ENCODE peak calls at places on chromosomes 6 and 20, in five cellular contexts. One of them, this sample, is unnamed.

GRCh38 chr6:43807228-43808061 is 37.4 kb downstream of the VEGFA start:
- DNase-seq in AG04450: no peak
- DNase-seq in cardiac muscle cell: no peak
- DNase-seq in mesendoderm: no peak
- DNase-seq in body of pancreas: peak; percentile 72
- DNase-seq in this sample: peak; percentile 71

GRCh38 chr20:39195495-39196129 is 233.5 kb downstream of the DHX35 start:
- DNase-seq in AG04450: no peak
- DNase-seq in cardiac muscle cell: peak; percentile 43
- DNase-seq in mesendoderm: peak; percentile 33
- DNase-seq in body of pancreas: no peak
- DNase-seq in this sample: no peak

GRCh38 chr6:106800379-106800778 is 171.0 kb downstream of the QRSL1 start:
- DNase-seq in AG04450: no peak
- DNase-seq in cardiac muscle cell: no peak
- DNase-seq in mesendoderm: no peak
- DNase-seq in body of pancreas: no peak
- DNase-seq in this sample: no peak

GRCh38 chr20:41142914-41143313 is 5.6 kb downstream of the PLCG1 start:
- DNase-seq in AG04450: no peak
- DNase-seq in cardiac muscle cell: no peak
- DNase-seq in mesendoderm: no peak
- DNase-seq in body of pancreas: no peak
- DNase-seq in this sample: peak; percentile 38

GRCh38 chr6:131042664-131043063 is 20.4 kb downstream of the EPB41L2 start:
- DNase-seq in AG04450: no peak
- DNase-seq in cardiac muscle cell: no peak
- DNase-seq in mesendoderm: no peak
- DNase-seq in body of pancreas: no peak
- DNase-seq in this sample: no peak

GRCh38 chr6:20702366-20702765 is 168.1 kb downstream of the CDKAL1 start:
- DNase-seq in AG04450: no peak
- DNase-seq in cardiac muscle cell: no peak
- DNase-seq in mesendoderm: no peak
- DNase-seq in body of pancreas: no peak
- DNase-seq in this sample: peak; percentile 24

GRCh38 chr6:47698342-47698787 is at the start of gene ADGRF4:
- DNase-seq in AG04450: no peak
- DNase-seq in cardiac muscle cell: no peak
- DNase-seq in mesendoderm: no peak
- DNase-seq in body of pancreas: no peak
- DNase-seq in this sample: no peak

GRCh38 chr6:5279891-5280338 is 18.6 kb downstream of the FARS2 start:
- DNase-seq in AG04450: no peak
- DNase-seq in cardiac muscle cell: no peak
- DNase-seq in mesendoderm: no peak
- DNase-seq in body of pancreas: no peak
- DNase-seq in this sample: no peak

GRCh38 chr20:18983796-18984195 is 170.2 kb downstream of the SCP2D1 start:
- DNase-seq in AG04450: no peak
- DNase-seq in cardiac muscle cell: no peak
- DNase-seq in mesendoderm: no peak
- DNase-seq in body of pancreas: peak; percentile 73
- DNase-seq in this sample: no peak

GRCh38 chr6:79423216-79423615 is 114.0 kb downstream of the LCA5 start:
- DNase-seq in AG04450: no peak
- DNase-seq in cardiac muscle cell: no peak
- DNase-seq in mesendoderm: no peak
- DNase-seq in body of pancreas: no peak
- DNase-seq in this sample: no peak

GRCh38 chr20:59456342-59457132 is 147.8 kb upstream of the PHACTR3 start:
- DNase-seq in AG04450: no peak
- DNase-seq in cardiac muscle cell: no peak
- DNase-seq in mesendoderm: no peak
- DNase-seq in body of pancreas: no peak
- DNase-seq in this sample: no peak

DNA sequence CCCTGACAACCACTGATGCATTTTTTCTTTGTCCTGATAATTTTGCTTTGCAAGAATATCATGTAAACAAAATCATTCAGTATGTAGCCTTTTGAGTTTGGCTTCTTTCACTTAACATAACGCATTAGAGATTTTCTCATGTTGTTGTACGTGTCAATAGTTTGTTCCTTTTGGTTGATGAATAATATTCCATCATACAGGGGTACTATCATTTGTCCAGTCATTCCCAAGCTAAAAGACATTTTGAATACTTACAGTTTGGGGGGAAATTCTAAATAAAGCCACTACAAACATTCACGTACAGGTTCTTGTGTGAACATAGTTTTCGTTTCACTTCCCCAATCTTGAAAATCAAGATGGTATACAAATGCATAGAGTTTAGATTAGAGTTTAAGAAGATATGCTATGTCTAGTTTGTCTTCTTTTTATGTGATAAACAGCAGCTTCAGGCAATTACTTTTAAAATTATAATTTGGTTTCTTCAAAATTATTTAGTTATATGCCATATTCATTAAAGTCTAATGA is 5.2 kb downstream of the HAO1 start:
- DNase-seq in AG04450: no peak
- DNase-seq in cardiac muscle cell: no peak
- DNase-seq in mesendoderm: no peak
- DNase-seq in body of pancreas: no peak
- DNase-seq in this sample: no peak
- H3K4me3 ChIP-seq in AG04450: no peak overlapping the region
- H3K4me3 ChIP-seq in cardiac muscle cell: no peak overlapping the region
- H3K4me3 ChIP-seq in mesendoderm: no peak overlapping the region
- H3K4me3 ChIP-seq in body of pancreas: no peak overlapping the region
- H3K4me3 ChIP-seq in this sample: no peak overlapping the region

GRCh38 chr6:157823001-157823522 is at the start of gene SNX9:
- DNase-seq in AG04450: no peak
- DNase-seq in cardiac muscle cell: peak; percentile 85
- DNase-seq in mesendoderm: peak; percentile 88
- DNase-seq in body of pancreas: peak; percentile 84
- DNase-seq in this sample: peak; percentile 84

GRCh38 chr6:157825243-157825904 is 2.3 kb downstream of the SNX9 start:
- DNase-seq in AG04450: no peak
- DNase-seq in cardiac muscle cell: no peak
- DNase-seq in mesendoderm: no peak
- DNase-seq in body of pancreas: no peak
- DNase-seq in this sample: no peak

GRCh38 chr6:157822221-157823000 is 635 bp upstream of the SNX9 start:
- DNase-seq in AG04450: no peak
- DNase-seq in cardiac muscle cell: peak; percentile 20
- DNase-seq in mesendoderm: no peak
- DNase-seq in body of pancreas: no peak
- DNase-seq in this sample: peak; percentile 75

GRCh38 chr6:157821342-157822033 is 1.6 kb upstream of the SNX9 start:
- DNase-seq in AG04450: no peak
- DNase-seq in cardiac muscle cell: no peak
- DNase-seq in mesendoderm: no peak
- DNase-seq in body of pancreas: no peak
- DNase-seq in this sample: no peak

DNA sequence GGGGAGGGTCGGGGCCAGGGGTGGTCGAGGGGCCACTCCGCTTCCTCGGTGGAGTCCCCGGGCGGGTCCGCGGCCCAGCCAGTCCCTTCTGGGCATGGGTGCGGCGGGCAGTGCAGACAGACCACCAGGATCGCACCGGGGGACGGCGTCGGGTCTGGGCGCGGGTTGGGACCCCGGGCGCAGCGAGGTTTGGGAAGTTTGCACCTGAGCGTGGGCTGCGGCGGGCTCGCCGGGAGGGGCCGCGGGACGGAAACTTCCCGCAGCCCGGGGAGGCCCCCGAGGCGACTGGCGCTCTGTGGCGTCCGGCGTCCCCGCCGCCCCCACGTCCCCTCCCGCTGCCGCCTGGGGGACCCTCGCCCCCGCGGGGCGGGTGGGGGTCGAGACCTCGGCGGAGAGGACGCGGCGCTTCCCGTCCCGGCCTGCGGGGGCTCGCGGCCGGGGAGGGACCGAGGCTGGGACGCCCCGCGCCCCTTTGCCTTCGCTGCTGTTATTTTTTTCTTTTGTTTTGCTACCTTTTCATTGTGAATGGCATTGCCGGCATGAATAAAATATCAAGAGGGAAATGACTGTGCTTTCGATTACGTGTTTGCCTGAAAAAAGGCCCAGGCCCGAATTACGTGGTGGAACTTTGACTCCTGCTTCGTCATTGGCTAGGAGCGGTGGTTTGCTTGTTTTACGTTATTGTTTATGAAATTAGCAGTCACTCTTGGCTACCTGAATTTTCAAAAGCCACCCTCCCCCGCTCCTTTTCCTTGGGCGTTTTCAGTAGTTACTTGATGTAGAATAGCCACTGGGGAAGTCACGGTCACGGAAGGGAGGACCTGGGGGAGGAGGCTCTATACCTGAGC is 701 bp downstream of the SNX9 start:
- DNase-seq in AG04450: peak; percentile 43
- DNase-seq in cardiac muscle cell: peak; percentile 45
- DNase-seq in mesendoderm: peak; percentile 62
- DNase-seq in body of pancreas: peak; percentile 68
- DNase-seq in this sample: peak; percentile 68
- H3K27ac ChIP-seq in AG04450: peak overlapping the region; percentile 73
- H3K27ac ChIP-seq in cardiac muscle cell: peak overlapping the region; percentile 97
- H3K27ac ChIP-seq in mesendoderm: peak overlapping the region; percentile 83
- H3K27ac ChIP-seq in body of pancreas: peak overlapping the region; percentile 98
- H3K27ac ChIP-seq in this sample: peak overlapping the region; percentile 91

GRCh38 chr6:168851460-168852103 is 402.1 kb downstream of the THBS2 start:
- DNase-seq in AG04450: no peak
- DNase-seq in cardiac muscle cell: no peak
- DNase-seq in mesendoderm: no peak
- DNase-seq in body of pancreas: no peak
- DNase-seq in this sample: no peak
- H3K4me3 ChIP-seq in AG04450: peak overlapping the region; percentile 34
- H3K4me3 ChIP-seq in cardiac muscle cell: no peak overlapping the region
- H3K4me3 ChIP-seq in mesendoderm: no peak overlapping the region
- H3K4me3 ChIP-seq in body of pancreas: no peak overlapping the region
- H3K4me3 ChIP-seq in this sample: peak overlapping the region; percentile 32

DNA sequence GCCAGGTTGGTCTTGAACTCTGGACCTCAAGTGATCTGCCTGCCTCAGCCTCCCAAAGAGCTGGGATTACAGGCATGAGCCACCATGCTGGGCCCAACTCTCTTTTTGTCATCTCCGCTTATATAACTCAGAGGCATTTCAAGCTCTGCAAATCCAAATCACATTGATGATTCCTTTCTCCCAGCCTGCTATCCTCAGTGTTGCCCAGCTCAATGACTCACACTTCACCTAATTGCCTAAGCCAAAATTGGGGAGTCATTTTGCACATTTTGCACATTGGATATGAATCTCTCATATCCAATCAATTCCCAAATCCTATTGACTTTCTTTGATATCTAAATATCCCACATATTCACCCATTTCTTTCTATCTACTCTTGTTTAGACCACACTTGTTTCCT is 3.9 kb downstream of the UTRN start:
- DNase-seq in AG04450: no peak
- DNase-seq in cardiac muscle cell: no peak
- DNase-seq in mesendoderm: no peak
- DNase-seq in body of pancreas: no peak
- DNase-seq in this sample: no peak
- H3K27ac ChIP-seq in AG04450: no peak overlapping the region
- H3K27ac ChIP-seq in cardiac muscle cell: no peak overlapping the region
- H3K27ac ChIP-seq in mesendoderm: no peak overlapping the region
- H3K27ac ChIP-seq in body of pancreas: no peak overlapping the region
- H3K27ac ChIP-seq in this sample: no peak overlapping the region

DNA sequence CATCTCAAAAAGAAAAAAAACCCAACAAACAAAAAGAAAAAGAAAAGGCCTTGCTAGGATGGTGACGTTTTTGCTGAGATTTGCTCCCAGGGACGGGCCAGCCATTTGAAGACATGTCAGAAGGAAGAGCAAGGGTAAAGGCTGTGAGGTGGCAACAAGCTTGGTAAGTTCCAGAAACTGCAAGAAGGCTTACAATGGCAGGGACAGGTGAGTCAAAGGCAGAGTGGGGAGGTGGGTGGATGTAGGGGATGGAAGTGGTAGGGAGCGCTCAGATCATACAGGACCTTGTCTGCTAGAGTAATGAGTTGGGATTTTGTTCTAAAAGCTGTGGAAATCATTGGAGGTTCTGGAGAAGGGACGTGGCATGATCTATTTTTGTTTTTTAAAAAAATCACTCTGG is 4.3 kb downstream of the KIF3B start:
- DNase-seq in AG04450: no peak
- DNase-seq in cardiac muscle cell: no peak
- DNase-seq in mesendoderm: no peak
- DNase-seq in body of pancreas: no peak
- DNase-seq in this sample: no peak
- H3K4me3 ChIP-seq in AG04450: no peak overlapping the region
- H3K4me3 ChIP-seq in cardiac muscle cell: no peak overlapping the region
- H3K4me3 ChIP-seq in mesendoderm: no peak overlapping the region
- H3K4me3 ChIP-seq in body of pancreas: no peak overlapping the region
- H3K4me3 ChIP-seq in this sample: no peak overlapping the region

GRCh38 chr6:7685276-7685675 is 40.6 kb upstream of the BMP6 start:
- DNase-seq in AG04450: no peak
- DNase-seq in cardiac muscle cell: no peak
- DNase-seq in mesendoderm: no peak
- DNase-seq in body of pancreas: no peak
- DNase-seq in this sample: no peak

GRCh38 chr6:7680393-7681075 is 45.4 kb upstream of the BMP6 start:
- DNase-seq in AG04450: no peak
- DNase-seq in cardiac muscle cell: no peak
- DNase-seq in mesendoderm: peak; percentile 82
- DNase-seq in body of pancreas: no peak
- DNase-seq in this sample: no peak

GRCh38 chr6:7684843-7685242 is 41.1 kb upstream of the BMP6 start:
- DNase-seq in AG04450: no peak
- DNase-seq in cardiac muscle cell: no peak
- DNase-seq in mesendoderm: peak; percentile 83
- DNase-seq in body of pancreas: no peak
- DNase-seq in this sample: no peak

GRCh38 chr6:7684076-7684475 is 41.8 kb upstream of the BMP6 start:
- DNase-seq in AG04450: no peak
- DNase-seq in cardiac muscle cell: no peak
- DNase-seq in mesendoderm: no peak
- DNase-seq in body of pancreas: no peak
- DNase-seq in this sample: no peak

GRCh38 chr6:7681449-7681848 is 44.5 kb upstream of the BMP6 start:
- DNase-seq in AG04450: no peak
- DNase-seq in cardiac muscle cell: no peak
- DNase-seq in mesendoderm: no peak
- DNase-seq in body of pancreas: no peak
- DNase-seq in this sample: no peak
- H3K27ac ChIP-seq in AG04450: no peak overlapping the region
- H3K27ac ChIP-seq in cardiac muscle cell: no peak overlapping the region
- H3K27ac ChIP-seq in mesendoderm: no peak overlapping the region
- H3K27ac ChIP-seq in body of pancreas: no peak overlapping the region
- H3K27ac ChIP-seq in this sample: no peak overlapping the region

DNA sequence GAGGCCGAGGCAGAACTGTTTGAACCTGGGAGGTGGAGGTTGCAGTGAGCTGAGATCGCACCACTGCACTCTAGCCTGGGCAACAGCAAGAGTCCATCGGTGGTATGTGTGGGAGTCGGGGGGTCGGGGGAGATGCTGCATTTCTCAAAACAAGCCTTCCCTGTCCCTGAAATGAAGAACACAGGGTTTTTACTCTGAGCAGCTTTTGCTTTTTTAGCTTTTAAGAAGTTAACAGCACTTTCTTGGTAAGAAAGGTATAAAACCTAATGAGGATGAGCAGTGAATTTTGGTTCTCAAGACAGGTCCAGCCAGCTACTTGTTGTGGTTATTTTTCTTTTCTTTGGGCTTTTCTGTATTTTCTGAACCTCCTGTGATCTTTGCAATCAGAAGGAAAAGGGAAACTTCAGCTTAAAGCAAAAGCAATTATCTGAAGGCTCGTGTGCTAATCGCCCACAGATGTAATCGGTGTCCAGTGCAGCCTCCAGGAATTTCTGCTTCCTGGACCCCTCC is 3.7 kb downstream of the RPL10A start:
- DNase-seq in AG04450: no peak
- DNase-seq in cardiac muscle cell: no peak
- DNase-seq in mesendoderm: no peak
- DNase-seq in body of pancreas: no peak
- DNase-seq in this sample: no peak
- H3K4me3 ChIP-seq in AG04450: peak overlapping the region; percentile 10
- H3K4me3 ChIP-seq in cardiac muscle cell: no peak overlapping the region
- H3K4me3 ChIP-seq in mesendoderm: no peak overlapping the region
- H3K4me3 ChIP-seq in body of pancreas: no peak overlapping the region
- H3K4me3 ChIP-seq in this sample: no peak overlapping the region